ENCODE peak calls at places on chromosomes 7 and 10, in nine cellular contexts. I is adrenal gland, R is cardiac muscle cell, Q is gastrocnemius medialis, T is IMR-90, J is WTC11, X is A549, P is GM13977, S is AG09319. G is an unnamed sample.

GRCh38 chr7:36474283-36475010 is 84.8 kb downstream of the ANLN start:
- DNase-seq in P (no peak), Q (no peak), T (peak), S (no peak), X (no peak), R (peak), J (no peak), I (no peak), G (no peak)

GRCh38 chr7:95999481-95999880 is 227.1 kb downstream of the DYNC1I1 start:
- DNase-seq in J (no peak), R (no peak), X (no peak), I (no peak), P (no peak), T (no peak), Q (no peak), S (no peak), G (no peak)

GRCh38 chr10:118041316-118041715 is 5.4 kb downstream of the RAB11FIP2 start:
- DNase-seq in T (peak), J (no peak), Q (no peak), X (no peak), R (peak), P (no peak), I (no peak), S (no peak), G (peak)

GRCh38 chr7:39826166-39826565 is 123.9 kb upstream of the CDK13 start:
- DNase-seq in J (no peak), I (no peak), Q (no peak), S (no peak), X (no peak), R (no peak), T (no peak), P (no peak), G (no peak)

GRCh38 chr10:132477398-132478340 is 59.9 kb upstream of the INPP5A start:
- DNase-seq in T (no peak), P (no peak), I (no peak), J (peak), S (no peak), R (no peak), X (no peak), Q (no peak), G (no peak)

GRCh38 chr7:142582351-142582750 is 166.9 kb upstream of the PRSS1 start:
- DNase-seq in T (no peak), Q (no peak), R (no peak), I (no peak), X (no peak), S (no peak), P (no peak), J (no peak), G (no peak)

GRCh38 chr10:80471715-80472233 is 17.7 kb downstream of the TSPAN14 start:
- DNase-seq in I (no peak), S (no peak), J (no peak), X (no peak), T (no peak), P (no peak), Q (no peak), R (no peak), G (no peak)

GRCh38 chr10:102779680-102780079 is 35.9 kb downstream of the WBP1L start:
- DNase-seq in Q (peak), X (no peak), S (no peak), J (no peak), T (no peak), P (no peak), I (no peak), R (no peak), G (no peak)

GRCh38 chr10:99368646-99369045 is 39.5 kb downstream of the CNNM1 start:
- DNase-seq in R (no peak), P (no peak), Q (no peak), J (no peak), I (no peak), T (peak), S (no peak), X (no peak), G (peak)

GRCh38 chr10:87700031-87700796 is 40.5 kb downstream of the PAPSS2 start:
- DNase-seq in X (no peak), P (no peak), T (peak), I (no peak), Q (no peak), S (peak), R (peak), J (no peak), G (peak)

GRCh38 chr10:14543904-14544210 is 213.1 kb upstream of the FRMD4A start:
- DNase-seq in Q (no peak), P (no peak), R (no peak), I (no peak), S (no peak), T (no peak), X (no peak), J (no peak), G (no peak)

GRCh38 chr10:62018141-62018911 is 116.8 kb downstream of the ARID5B start:
- DNase-seq in R (no peak), T (no peak), P (no peak), Q (no peak), I (no peak), J (no peak), X (no peak), S (no peak), G (no peak)

GRCh38 chr10:60494774-60495173 is 105.1 kb upstream of the ANK3 start:
- DNase-seq in J (no peak), X (no peak), Q (no peak), R (no peak), P (no peak), T (no peak), I (no peak), S (no peak), G (no peak)

GRCh38 chr10:67222929-67223328 is 297.1 kb downstream of the LRRTM3 start:
- DNase-seq in T (no peak), R (no peak), Q (no peak), I (no peak), P (no peak), X (no peak), S (no peak), J (no peak), G (no peak)

GRCh38 chr7:70739646-70740045 is 392.3 kb upstream of the GALNT17 start:
- DNase-seq in R (no peak), X (no peak), S (no peak), J (no peak), T (no peak), P (no peak), Q (no peak), I (no peak), G (no peak)

GRCh38 chr10:60944159-60944909 is at the start of gene RHOBTB1:
- DNase-seq in Q (peak), X (peak), P (peak), J (peak), S (peak), R (peak), T (peak), I (peak), G (peak)

GRCh38 chr7:38027884-38028455 is 107.5 kb downstream of the EPDR1 start:
- DNase-seq in S (no peak), X (no peak), I (no peak), T (no peak), J (no peak), P (no peak), R (no peak), Q (no peak), G (no peak)

GRCh38 chr10:25392132-25392531 is 217.3 kb downstream of the GPR158 start:
- DNase-seq in P (no peak), S (no peak), Q (no peak), T (no peak), R (no peak), I (no peak), J (no peak), X (no peak), G (no peak)

GRCh38 chr10:52567247-52567580 is 205.4 kb downstream of the MBL2 start:
- DNase-seq in R (no peak), J (no peak), Q (no peak), I (no peak), T (no peak), X (no peak), S (no peak), P (no peak), G (no peak)

GRCh38 chr7:33043875-33044718 is 18.5 kb downstream of the NT5C3A start:
- DNase-seq in Q (no peak), X (peak), I (no peak), P (no peak), R (peak), J (no peak), S (no peak), T (no peak), G (no peak)
- TF ChIP-seq CTCF in Q (no peak), X (peak), I (peak), P (no peak), R (no peak), J (no peak), S (no peak), T (no peak), G (no peak)

GRCh38 chr7:106747804-106748203 is 86.8 kb upstream of the CCDC71L start:
- DNase-seq in J (no peak), I (no peak), P (no peak), R (no peak), T (no peak), Q (no peak), X (no peak), S (no peak), G (no peak)
- TF ChIP-seq CTCF in J (no peak), I (no peak), P (no peak), R (no peak), T (no peak), Q (no peak), X (no peak), S (no peak), G (no peak)

GRCh38 chr7:34845666-34846361 is 187.8 kb downstream of the NPSR1 start:
- DNase-seq in S (no peak), Q (no peak), I (no peak), T (no peak), X (no peak), P (no peak), R (no peak), J (no peak), G (no peak)
- TF ChIP-seq CTCF in S (no peak), Q (no peak), I (no peak), T (no peak), X (no peak), P (no peak), R (no peak), J (no peak), G (no peak)

GRCh38 chr7:80288175-80289122 is 153.8 kb downstream of the GNAI1 start:
- DNase-seq in Q (no peak), R (no peak), I (no peak), J (peak), X (no peak), T (peak), P (no peak), S (no peak), G (no peak)
- TF ChIP-seq CTCF in Q (no peak), R (peak), I (peak), J (no peak), X (peak), T (peak), P (no peak), S (no peak), G (peak)

GRCh38 chr10:92590623-92591549 is 2.0 kb upstream of the KIF11 start:
- DNase-seq in X (peak), Q (peak), I (peak), R (peak), S (no peak), P (peak), J (peak), T (peak), G (peak)

GRCh38 chr10:92593553-92594046 is 670 bp downstream of the KIF11 start:
- DNase-seq in J (no peak), T (no peak), X (no peak), Q (no peak), P (no peak), S (no peak), R (peak), I (no peak), G (no peak)

GRCh38 chr10:92594194-92594593 is 1.3 kb downstream of the KIF11 start:
- DNase-seq in X (no peak), S (no peak), R (no peak), I (no peak), Q (no peak), J (no peak), P (no peak), T (no peak), G (no peak)

GRCh38 chr10:92591550-92592140 is 1.3 kb upstream of the KIF11 start:
- DNase-seq in R (peak), J (peak), Q (peak), X (peak), I (peak), S (peak), P (peak), T (peak), G (peak)

GRCh38 chr10:92592761-92593552 is at the start of gene KIF11:
- DNase-seq in J (peak), I (peak), S (peak), T (peak), R (peak), X (peak), Q (peak), P (peak), G (peak)
- TF ChIP-seq CTCF in J (no peak), I (no peak), S (no peak), T (no peak), R (peak), X (no peak), Q (no peak), P (no peak), G (peak)

G was measured in HFFc6.